ENCODE peak calls at places on chromosomes 7 and 10, in seven cellular contexts. C, O, I, V, M, J and R are unnamed samples.

GRCh38 chr10:43871545-43871944 is 222.9 kb upstream of the ZNF32 start:
- DNase-seq in C (no peak), O (no peak), I (no peak), V (no peak), M (peak), J (no peak), R (peak)

GRCh38 chr10:117096559-117097201 is 41.4 kb downstream of the VAX1 start:
- DNase-seq in C (no peak), O (no peak), I (no peak), V (no peak), M (no peak), J (no peak), R (no peak)

GRCh38 chr10:132928261-132928660 is 14.1 kb downstream of the CFAP46 start:
- DNase-seq in C (no peak), O (no peak), I (no peak), V (no peak), M (no peak), J (no peak), R (no peak)

GRCh38 chr7:3861371-3861770 is 560.3 kb downstream of the SDK1 start:
- DNase-seq in C (no peak), O (no peak), I (no peak), V (no peak), M (no peak), J (no peak), R (no peak)

GRCh38 chr10:121949473-121949872 is 21.6 kb upstream of the ATE1 start:
- DNase-seq in C (no peak), O (no peak), I (no peak), V (no peak), M (no peak), J (no peak), R (no peak)

GRCh38 chr10:77351386-77351785 is 286.2 kb downstream of the KCNMA1 start:
- DNase-seq in C (no peak), O (no peak), I (no peak), V (no peak), M (no peak), J (no peak), R (peak)

GRCh38 chr7:36739351-36739750 is 15.1 kb upstream of the AOAH start:
- DNase-seq in C (no peak), O (no peak), I (no peak), V (no peak), M (no peak), J (no peak), R (no peak)

GRCh38 chr10:14191871-14192270 is 138.9 kb downstream of the FRMD4A start:
- DNase-seq in C (no peak), O (no peak), I (no peak), V (no peak), M (peak), J (no peak), R (no peak)

GRCh38 chr7:145031162-145031561 is 195.3 kb upstream of the TPK1 start:
- DNase-seq in C (no peak), O (no peak), I (no peak), V (no peak), M (no peak), J (no peak), R (no peak)

GRCh38 chr10:110530131-110530831 is 32.6 kb downstream of the DUSP5 start:
- DNase-seq in C (no peak), O (peak), I (no peak), V (no peak), M (peak), J (peak), R (peak)

GRCh38 chr7:41912851-41913580 is 210.1 kb upstream of the INHBA start:
- DNase-seq in C (no peak), O (no peak), I (no peak), V (no peak), M (no peak), J (no peak), R (no peak)

GRCh38 chr10:3616880-3617279 is 168.1 kb downstream of the KLF6 start:
- DNase-seq in C (no peak), O (no peak), I (no peak), V (no peak), M (no peak), J (no peak), R (no peak)

GRCh38 chr7:1910827-1911226 is 240.8 kb downstream of the ELFN1 start:
- DNase-seq in C (no peak), O (no peak), I (no peak), V (no peak), M (no peak), J (no peak), R (no peak)

GRCh38 chr10:660980-661890 is 28.2 kb downstream of the DIP2C start:
- DNase-seq in C (no peak), O (no peak), I (no peak), V (no peak), M (peak), J (no peak), R (no peak)

GRCh38 chr10:71395621-71396020 is 1.1 kb upstream of the CDH23 start:
- DNase-seq in C (no peak), O (no peak), I (no peak), V (no peak), M (peak), J (no peak), R (no peak)

GRCh38 chr10:77274046-77274795 is 363.4 kb downstream of the KCNMA1 start:
- DNase-seq in C (no peak), O (peak), I (no peak), V (peak), M (no peak), J (no peak), R (no peak)

GRCh38 chr10:2121315-2121714 is 384.0 kb upstream of the ADARB2 start:
- DNase-seq in C (no peak), O (no peak), I (no peak), V (no peak), M (no peak), J (no peak), R (no peak)

GRCh38 chr7:4699897-4700296 is 17.8 kb downstream of the FOXK1 start:
- DNase-seq in C (no peak), O (no peak), I (no peak), V (no peak), M (no peak), J (peak), R (no peak)

GRCh38 chr10:3102721-3103410 is 35.5 kb downstream of the PFKP start:
- DNase-seq in C (no peak), O (no peak), I (no peak), V (no peak), M (no peak), J (peak), R (peak)

GRCh38 chr10:46525177-46525823 is 31.2 kb downstream of the GPRIN2 start:
- DNase-seq in C (no peak), O (peak), I (no peak), V (no peak), M (no peak), J (no peak), R (peak)

GRCh38 chr10:51302316-51302715 is 228.0 kb downstream of the PRKG1 start:
- DNase-seq in C (no peak), O (no peak), I (no peak), V (no peak), M (no peak), J (no peak), R (no peak)

GRCh38 chr10:106996510-106996909 is 168.0 kb downstream of the SORCS1 start:
- DNase-seq in C (no peak), O (no peak), I (no peak), V (no peak), M (no peak), J (no peak), R (no peak)

GRCh38 chr10:49109669-49110335 is 5.5 kb downstream of the VSTM4 start:
- DNase-seq in C (no peak), O (no peak), I (no peak), V (no peak), M (no peak), J (no peak), R (no peak)

GRCh38 chr7:2399848-2400587 is 3.4 kb upstream of the CHST12 start:
- DNase-seq in C (peak), O (peak), I (no peak), V (no peak), M (no peak), J (peak), R (peak)

GRCh38 chr10:16231734-16232133 is 205.1 kb upstream of the PTER start:
- DNase-seq in C (no peak), O (no peak), I (no peak), V (no peak), M (no peak), J (no peak), R (no peak)

GRCh38 chr7:120053390-120053961 is 219.5 kb upstream of the KCND2 start:
- DNase-seq in C (no peak), O (no peak), I (no peak), V (no peak), M (no peak), J (no peak), R (no peak)

GRCh38 chr10:95408931-95409873 is 118.4 kb upstream of the PDLIM1 start:
- DNase-seq in C (no peak), O (no peak), I (no peak), V (no peak), M (no peak), J (no peak), R (no peak)

GRCh38 chr10:75014516-75015230 is 96.8 kb upstream of the SAMD8 start:
- DNase-seq in C (no peak), O (no peak), I (no peak), V (no peak), M (no peak), J (no peak), R (no peak)

GRCh38 chr10:126123466-126123865 is 227.1 kb downstream of the FANK1 start:
- DNase-seq in C (no peak), O (no peak), I (no peak), V (no peak), M (no peak), J (no peak), R (no peak)

GRCh38 chr10:114779803-114780609 is 41.6 kb upstream of the FHIP2A start:
- DNase-seq in C (peak), O (peak), I (no peak), V (peak), M (no peak), J (no peak), R (peak)

GRCh38 chr7:44159824-44160630 is 18.9 kb upstream of the MYL7 start:
- DNase-seq in C (no peak), O (no peak), I (no peak), V (no peak), M (no peak), J (no peak), R (no peak)

GRCh38 chr10:100930368-100930767 is 17.6 kb downstream of the SLF2 start:
- DNase-seq in C (no peak), O (no peak), I (no peak), V (no peak), M (no peak), J (no peak), R (no peak)

GRCh38 chr7:44977304-44977858 is 1.4 kb downstream of the MYO1G start:
- DNase-seq in C (no peak), O (no peak), I (peak), V (no peak), M (no peak), J (no peak), R (no peak)

GRCh38 chr10:117960345-117960744 is 86.4 kb downstream of the RAB11FIP2 start:
- DNase-seq in C (no peak), O (no peak), I (no peak), V (no peak), M (no peak), J (no peak), R (no peak)

GRCh38 chr10:326350-326749 is 191.1 kb downstream of the ZMYND11 start:
- DNase-seq in C (no peak), O (no peak), I (no peak), V (no peak), M (no peak), J (no peak), R (peak)

GRCh38 chr10:95793401-95794045 is 37.6 kb downstream of the ENTPD1 start:
- DNase-seq in C (no peak), O (no peak), I (no peak), V (no peak), M (no peak), J (no peak), R (no peak)

GRCh38 chr10:92124524-92125168 is 166.2 kb downstream of the CPEB3 start:
- DNase-seq in C (no peak), O (no peak), I (no peak), V (peak), M (no peak), J (no peak), R (no peak)

GRCh38 chr10:13327516-13327915 is 20.6 kb downstream of the SEPHS1 start:
- DNase-seq in C (no peak), O (no peak), I (no peak), V (no peak), M (no peak), J (no peak), R (no peak)

GRCh38 chr10:109895095-109895818 is 28.1 kb downstream of the XPNPEP1 start:
- DNase-seq in C (no peak), O (no peak), I (no peak), V (no peak), M (no peak), J (no peak), R (no peak)

GRCh38 chr10:106513328-106513727 is 651.2 kb downstream of the SORCS1 start:
- DNase-seq in C (no peak), O (no peak), I (no peak), V (no peak), M (no peak), J (no peak), R (no peak)